ENCODE peak calls at places on chromosomes 5 and 9, in seven cellular contexts. One of them, this sample, is unnamed.

GRCh38 chr5:116382874-116383266 is 191.8 kb downstream of the SEMA6A start:
- DNase-seq in choroid plexus epithelial cell: no peak
- DNase-seq in bronchial epithelial cell: no peak
- DNase-seq in fibroblast of mammary gland: no peak
- DNase-seq in heart left ventricle: no peak
- DNase-seq in AG10803: no peak
- DNase-seq in A549: no peak
- DNase-seq in this sample: no peak

GRCh38 chr5:1550287-1551076 is 26.7 kb upstream of the LPCAT1 start:
- DNase-seq in A549: no peak
- DNase-seq in fibroblast of mammary gland: no peak
- DNase-seq in bronchial epithelial cell: no peak
- DNase-seq in choroid plexus epithelial cell: no peak
- DNase-seq in heart left ventricle: peak
- DNase-seq in AG10803: no peak
- DNase-seq in this sample: no peak

GRCh38 chr9:98365227-98365669 is 109.8 kb upstream of the TBC1D2 start:
- DNase-seq in fibroblast of mammary gland: peak
- DNase-seq in AG10803: peak
- DNase-seq in A549: no peak
- DNase-seq in bronchial epithelial cell: peak
- DNase-seq in heart left ventricle: no peak
- DNase-seq in choroid plexus epithelial cell: peak
- DNase-seq in this sample: no peak

GRCh38 chr5:153794327-153794726 is 244.4 kb downstream of the FAM114A2 start:
- DNase-seq in heart left ventricle: no peak
- DNase-seq in A549: no peak
- DNase-seq in AG10803: no peak
- DNase-seq in fibroblast of mammary gland: peak
- DNase-seq in bronchial epithelial cell: no peak
- DNase-seq in choroid plexus epithelial cell: no peak
- DNase-seq in this sample: no peak

GRCh38 chr5:150573216-150573615 is 65.3 kb downstream of the NDST1 start:
- DNase-seq in fibroblast of mammary gland: no peak
- DNase-seq in heart left ventricle: no peak
- DNase-seq in AG10803: no peak
- DNase-seq in A549: no peak
- DNase-seq in bronchial epithelial cell: no peak
- DNase-seq in choroid plexus epithelial cell: peak
- DNase-seq in this sample: no peak

GRCh38 chr5:143153332-143154119 is 250.0 kb downstream of the NR3C1 start:
- DNase-seq in fibroblast of mammary gland: peak
- DNase-seq in bronchial epithelial cell: no peak
- DNase-seq in AG10803: peak
- DNase-seq in heart left ventricle: peak
- DNase-seq in A549: no peak
- DNase-seq in choroid plexus epithelial cell: peak
- DNase-seq in this sample: peak

GRCh38 chr5:71663166-71663565 is 55.9 kb upstream of the CARTPT start:
- DNase-seq in AG10803: no peak
- DNase-seq in bronchial epithelial cell: no peak
- DNase-seq in A549: no peak
- DNase-seq in fibroblast of mammary gland: no peak
- DNase-seq in heart left ventricle: no peak
- DNase-seq in choroid plexus epithelial cell: no peak
- DNase-seq in this sample: no peak

GRCh38 chr5:15010936-15011335 is 139.4 kb upstream of the ANKH start:
- DNase-seq in AG10803: peak
- DNase-seq in heart left ventricle: no peak
- DNase-seq in A549: no peak
- DNase-seq in bronchial epithelial cell: no peak
- DNase-seq in choroid plexus epithelial cell: peak
- DNase-seq in fibroblast of mammary gland: no peak
- DNase-seq in this sample: no peak

GRCh38 chr5:152456815-152457443 is 51.9 kb upstream of the NMUR2 start:
- DNase-seq in AG10803: no peak
- DNase-seq in bronchial epithelial cell: no peak
- DNase-seq in heart left ventricle: no peak
- DNase-seq in fibroblast of mammary gland: no peak
- DNase-seq in choroid plexus epithelial cell: no peak
- DNase-seq in A549: no peak
- DNase-seq in this sample: no peak

GRCh38 chr9:2337131-2337530 is 284.5 kb upstream of the VLDLR start:
- DNase-seq in choroid plexus epithelial cell: no peak
- DNase-seq in heart left ventricle: no peak
- DNase-seq in AG10803: no peak
- DNase-seq in fibroblast of mammary gland: no peak
- DNase-seq in A549: no peak
- DNase-seq in bronchial epithelial cell: no peak
- DNase-seq in this sample: no peak

GRCh38 chr5:5317976-5318375 is 104.5 kb upstream of the ICE1 start:
- DNase-seq in bronchial epithelial cell: no peak
- DNase-seq in A549: no peak
- DNase-seq in AG10803: no peak
- DNase-seq in choroid plexus epithelial cell: no peak
- DNase-seq in heart left ventricle: no peak
- DNase-seq in fibroblast of mammary gland: no peak
- DNase-seq in this sample: no peak

GRCh38 chr5:124823336-124823849 is 77.0 kb upstream of the ZNF608 start:
- DNase-seq in A549: no peak
- DNase-seq in AG10803: no peak
- DNase-seq in choroid plexus epithelial cell: no peak
- DNase-seq in heart left ventricle: no peak
- DNase-seq in bronchial epithelial cell: no peak
- DNase-seq in fibroblast of mammary gland: no peak
- DNase-seq in this sample: no peak

GRCh38 chr5:82720764-82721163 is 356.4 kb downstream of the TMEM167A start:
- DNase-seq in AG10803: no peak
- DNase-seq in A549: no peak
- DNase-seq in choroid plexus epithelial cell: no peak
- DNase-seq in bronchial epithelial cell: no peak
- DNase-seq in fibroblast of mammary gland: no peak
- DNase-seq in heart left ventricle: no peak
- DNase-seq in this sample: no peak

GRCh38 chr5:132098151-132098594 is 24.6 kb downstream of the CSF2 start:
- DNase-seq in fibroblast of mammary gland: peak
- DNase-seq in bronchial epithelial cell: peak
- DNase-seq in AG10803: peak
- DNase-seq in A549: no peak
- DNase-seq in heart left ventricle: no peak
- DNase-seq in choroid plexus epithelial cell: peak
- DNase-seq in this sample: no peak

GRCh38 chr9:77951369-77951768 is 80.2 kb downstream of the GNAQ start:
- DNase-seq in AG10803: no peak
- DNase-seq in fibroblast of mammary gland: no peak
- DNase-seq in heart left ventricle: no peak
- DNase-seq in choroid plexus epithelial cell: no peak
- DNase-seq in A549: no peak
- DNase-seq in bronchial epithelial cell: no peak
- DNase-seq in this sample: no peak

GRCh38 chr9:11893331-11893730 is 799.9 kb upstream of the TYRP1 start:
- DNase-seq in AG10803: peak
- DNase-seq in heart left ventricle: no peak
- DNase-seq in A549: no peak
- DNase-seq in choroid plexus epithelial cell: peak
- DNase-seq in bronchial epithelial cell: no peak
- DNase-seq in fibroblast of mammary gland: peak
- DNase-seq in this sample: no peak

GRCh38 chr5:128635379-128635778 is 97.3 kb upstream of the FBN2 start:
- DNase-seq in bronchial epithelial cell: no peak
- DNase-seq in heart left ventricle: no peak
- DNase-seq in A549: no peak
- DNase-seq in choroid plexus epithelial cell: no peak
- DNase-seq in fibroblast of mammary gland: no peak
- DNase-seq in AG10803: no peak
- DNase-seq in this sample: no peak

GRCh38 chr9:107983191-107983603 is 493.6 kb upstream of the KLF4 start:
- DNase-seq in heart left ventricle: no peak
- DNase-seq in A549: no peak
- DNase-seq in fibroblast of mammary gland: peak
- DNase-seq in choroid plexus epithelial cell: peak
- DNase-seq in AG10803: peak
- DNase-seq in bronchial epithelial cell: peak
- DNase-seq in this sample: no peak

GRCh38 chr5:56443826-56444225 is 210.7 kb upstream of the ANKRD55 start:
- DNase-seq in fibroblast of mammary gland: no peak
- DNase-seq in AG10803: no peak
- DNase-seq in choroid plexus epithelial cell: no peak
- DNase-seq in bronchial epithelial cell: no peak
- DNase-seq in A549: no peak
- DNase-seq in heart left ventricle: no peak
- DNase-seq in this sample: no peak

GRCh38 chr5:99010294-99010693 is 81.5 kb upstream of the CHD1 start:
- DNase-seq in choroid plexus epithelial cell: no peak
- DNase-seq in A549: no peak
- DNase-seq in fibroblast of mammary gland: no peak
- DNase-seq in heart left ventricle: no peak
- DNase-seq in AG10803: no peak
- DNase-seq in bronchial epithelial cell: no peak
- DNase-seq in this sample: no peak

GRCh38 chr5:1445313-1445894 is at the start of gene SLC6A3:
- DNase-seq in choroid plexus epithelial cell: peak
- DNase-seq in heart left ventricle: no peak
- DNase-seq in bronchial epithelial cell: no peak
- DNase-seq in A549: no peak
- DNase-seq in fibroblast of mammary gland: no peak
- DNase-seq in AG10803: no peak
- DNase-seq in this sample: no peak

GRCh38 chr5:150779397-150780179 is 1.0 kb downstream of the SMIM3 start:
- DNase-seq in bronchial epithelial cell: no peak
- DNase-seq in choroid plexus epithelial cell: peak
- DNase-seq in heart left ventricle: no peak
- DNase-seq in AG10803: peak
- DNase-seq in A549: no peak
- DNase-seq in fibroblast of mammary gland: peak
- DNase-seq in this sample: no peak

GRCh38 chr5:22238047-22238446 is 615.1 kb downstream of the CDH12 start:
- DNase-seq in heart left ventricle: no peak
- DNase-seq in AG10803: no peak
- DNase-seq in A549: no peak
- DNase-seq in choroid plexus epithelial cell: no peak
- DNase-seq in bronchial epithelial cell: no peak
- DNase-seq in fibroblast of mammary gland: no peak
- DNase-seq in this sample: no peak

GRCh38 chr5:22242532-22242931 is 610.6 kb downstream of the CDH12 start:
- DNase-seq in A549: no peak
- DNase-seq in bronchial epithelial cell: no peak
- DNase-seq in heart left ventricle: no peak
- DNase-seq in fibroblast of mammary gland: no peak
- DNase-seq in choroid plexus epithelial cell: no peak
- DNase-seq in AG10803: no peak
- DNase-seq in this sample: no peak
- TF ChIP-seq CTCF in A549: no peak
- TF ChIP-seq CTCF in bronchial epithelial cell: no peak
- TF ChIP-seq CTCF in heart left ventricle: no peak
- TF ChIP-seq CTCF in fibroblast of mammary gland: no peak
- TF ChIP-seq CTCF in choroid plexus epithelial cell: no peak
- TF ChIP-seq CTCF in AG10803: no peak
- TF ChIP-seq CTCF in this sample: no peak

DNA sequence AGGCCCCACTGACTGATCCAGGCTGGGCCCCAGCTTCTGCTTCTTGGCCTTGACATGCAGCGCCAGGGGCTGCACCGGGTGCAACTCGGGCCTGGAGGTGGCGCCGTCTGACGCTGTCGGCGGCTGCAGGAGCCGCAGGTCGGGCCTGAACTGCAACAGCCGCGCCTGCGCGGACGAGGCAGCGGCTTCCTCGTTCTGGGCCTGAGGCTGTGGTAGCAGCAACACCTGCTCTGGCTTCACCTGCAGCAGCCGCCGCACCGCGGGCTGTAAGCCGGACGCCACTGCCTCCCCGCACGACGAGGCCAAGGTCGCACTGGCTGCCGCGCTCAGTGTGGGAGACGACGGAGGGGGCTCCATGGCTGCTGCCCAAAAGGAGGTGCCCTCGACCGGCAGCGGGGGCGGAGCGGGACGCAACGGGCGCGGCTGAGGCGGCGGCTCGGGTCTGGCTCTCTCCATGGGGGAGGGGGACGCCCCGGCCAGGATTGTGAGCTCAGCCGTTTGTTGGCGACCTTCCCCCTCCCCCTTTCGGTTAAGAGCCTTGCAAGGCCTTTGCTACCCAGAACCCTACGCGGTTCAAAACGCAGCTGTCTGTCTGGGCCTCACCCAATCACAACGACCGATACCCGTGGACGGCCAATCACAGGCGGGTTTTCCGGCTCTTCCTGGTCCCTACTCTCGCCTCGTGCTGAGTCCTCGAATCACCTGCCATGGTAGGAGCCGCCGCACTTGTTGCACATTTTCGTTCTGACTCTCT is 438 bp downstream of the SOX30 start:
- DNase-seq in A549: no peak
- DNase-seq in bronchial epithelial cell: peak
- DNase-seq in AG10803: peak
- DNase-seq in heart left ventricle: peak
- DNase-seq in choroid plexus epithelial cell: peak
- DNase-seq in fibroblast of mammary gland: peak
- DNase-seq in this sample: peak
- H3K4me3 ChIP-seq in A549: no peak
- H3K4me3 ChIP-seq in bronchial epithelial cell: peak
- H3K4me3 ChIP-seq in AG10803: peak
- H3K4me3 ChIP-seq in heart left ventricle: peak
- H3K4me3 ChIP-seq in choroid plexus epithelial cell: peak
- H3K4me3 ChIP-seq in fibroblast of mammary gland: peak
- H3K4me3 ChIP-seq in this sample: peak

GRCh38 chr5:93831449-93831848 is 90.0 kb upstream of the POU5F2 start:
- DNase-seq in choroid plexus epithelial cell: peak
- DNase-seq in AG10803: peak
- DNase-seq in bronchial epithelial cell: peak
- DNase-seq in A549: peak
- DNase-seq in fibroblast of mammary gland: peak
- DNase-seq in heart left ventricle: no peak
- DNase-seq in this sample: no peak

GRCh38 chr5:93830893-93831292 is 89.5 kb upstream of the POU5F2 start:
- DNase-seq in fibroblast of mammary gland: no peak
- DNase-seq in A549: no peak
- DNase-seq in heart left ventricle: no peak
- DNase-seq in bronchial epithelial cell: no peak
- DNase-seq in choroid plexus epithelial cell: no peak
- DNase-seq in AG10803: no peak
- DNase-seq in this sample: no peak

DNA sequence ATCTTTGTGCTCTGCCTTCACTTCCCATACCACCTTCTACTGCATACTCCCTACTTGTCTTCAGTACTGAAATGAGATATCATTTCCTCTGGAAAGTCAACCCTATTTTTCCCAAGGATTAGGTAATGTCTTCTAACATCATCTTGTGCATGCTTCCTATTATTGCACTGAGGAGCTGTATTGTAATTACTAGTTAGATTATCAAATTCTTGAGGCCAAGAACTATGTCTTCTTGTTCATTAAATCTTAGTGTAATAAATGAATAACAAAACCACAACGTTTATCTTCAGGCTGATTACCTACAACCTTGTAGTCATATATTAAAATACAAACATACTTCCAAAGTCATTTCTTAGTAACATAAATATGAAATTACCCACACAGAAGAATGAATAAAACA is 87.9 kb upstream of the POU5F2 start:
- DNase-seq in bronchial epithelial cell: no peak
- DNase-seq in fibroblast of mammary gland: no peak
- DNase-seq in A549: no peak
- DNase-seq in heart left ventricle: no peak
- DNase-seq in choroid plexus epithelial cell: no peak
- DNase-seq in AG10803: no peak
- DNase-seq in this sample: no peak
- TF ChIP-seq CTCF in bronchial epithelial cell: no peak
- TF ChIP-seq CTCF in fibroblast of mammary gland: no peak
- TF ChIP-seq CTCF in A549: no peak
- TF ChIP-seq CTCF in heart left ventricle: no peak
- TF ChIP-seq CTCF in choroid plexus epithelial cell: no peak
- TF ChIP-seq CTCF in AG10803: no peak
- TF ChIP-seq CTCF in this sample: no peak

GRCh38 chr5:93513298-93513697 is 67.7 kb downstream of the NR2F1-AS1 start:
- DNase-seq in choroid plexus epithelial cell: no peak
- DNase-seq in AG10803: no peak
- DNase-seq in bronchial epithelial cell: no peak
- DNase-seq in heart left ventricle: no peak
- DNase-seq in A549: no peak
- DNase-seq in fibroblast of mammary gland: no peak
- DNase-seq in this sample: no peak
- H3K4me3 ChIP-seq in choroid plexus epithelial cell: no peak
- H3K4me3 ChIP-seq in AG10803: no peak
- H3K4me3 ChIP-seq in bronchial epithelial cell: no peak
- H3K4me3 ChIP-seq in heart left ventricle: no peak
- H3K4me3 ChIP-seq in A549: no peak
- H3K4me3 ChIP-seq in fibroblast of mammary gland: no peak
- H3K4me3 ChIP-seq in this sample: no peak